ENCODE peak calls at places on chromosome 17, in seven cellular contexts. B is stimulated activated naive CD8-positive, alpha-beta T cell treated with anti-CD3 and anti-CD28 coated beads, Interleukin-15, amount 100 ng/mL, for 72 hours; A is CD14-positive monocyte; R is A549; P is cardiac fibroblast; X is NCI-H510A; U is stimulated activated CD8-positive, alpha-beta memory T cell treated with anti-CD3 and anti-CD28 coated beads, Interleukin-4, amount 100 ng/mL, for 1 hour. O is an unnamed sample.

GRCh38 chr17:10119203-10120112 is 78.9 kb downstream of the GAS7 start:
- DNase-seq in B (no peak), A (peak), R (no peak), P (no peak), X (peak), U (no peak), O (no peak)

GRCh38 chr17:64940055-64940454 is 20.8 kb upstream of the LRRC37A3 start:
- DNase-seq in B (no peak), A (no peak), R (no peak), P (no peak), X (no peak), U (no peak), O (no peak)

GRCh38 chr17:55177159-55177913 is 87.4 kb upstream of the HLF start:
- DNase-seq in B (no peak), A (no peak), R (peak), P (peak), X (no peak), U (no peak), O (no peak)

GRCh38 chr17:74949455-74950115 is 13.9 kb downstream of the OTOP3 start:
- DNase-seq in B (no peak), A (no peak), R (no peak), P (no peak), X (peak), U (no peak), O (no peak)

GRCh38 chr17:28271431-28271830 is 47.6 kb upstream of the TMEM97 start:
- DNase-seq in B (no peak), A (no peak), R (no peak), P (no peak), X (no peak), U (no peak), O (no peak)

GRCh38 chr17:10316986-10317834 is 55.6 kb downstream of the MYH13 start:
- DNase-seq in B (peak), A (no peak), R (peak), P (peak), X (no peak), U (no peak), O (no peak)

GRCh38 chr17:2484876-2485275 is 26.8 kb downstream of the METTL16 start:
- DNase-seq in B (no peak), A (no peak), R (no peak), P (no peak), X (peak), U (no peak), O (no peak)

GRCh38 chr17:74815671-74816370 is 39.7 kb upstream of the NAT9 start:
- DNase-seq in B (no peak), A (no peak), R (no peak), P (no peak), X (no peak), U (no peak), O (no peak)

GRCh38 chr17:79573196-79573929 is 37.5 kb downstream of the RBFOX3 start:
- DNase-seq in B (no peak), A (no peak), R (peak), P (peak), X (no peak), U (no peak), O (no peak)

GRCh38 chr17:58083491-58084316 is 485 bp downstream of the DYNLL2 start:
- DNase-seq in B (peak), A (peak), R (peak), P (peak), X (peak), U (peak), O (no peak)

GRCh38 chr17:14331200-14331981 is 30.5 kb downstream of the HS3ST3B1 start:
- DNase-seq in B (no peak), A (no peak), R (no peak), P (no peak), X (no peak), U (no peak), O (no peak)